ENCODE peak calls at places on chromosomes 3 and 15, in eight cellular contexts. R, U, L, P, E, I, B and G are unnamed samples.

GRCh38 chr15:58459562-58459961 is 27.8 kb downstream of the LIPC start:
- DNase-seq in R (no peak), U (no peak), L (no peak), P (peak; percentile 69), E (peak; percentile 41), I (no peak), B (no peak), G (no peak)

GRCh38 chr3:13079051-13079450 is 5.8 kb upstream of the IQSEC1 start:
- DNase-seq in R (no peak), U (no peak), L (no peak), P (peak; percentile 46), E (no peak), I (no peak), B (no peak), G (no peak)

GRCh38 chr15:69213786-69214185 is 53.4 kb downstream of the GLCE start:
- DNase-seq in R (no peak), U (no peak), L (no peak), P (no peak), E (no peak), I (no peak), B (no peak), G (no peak)

GRCh38 chr3:155637567-155637966 is 107.3 kb downstream of the PLCH1 start:
- DNase-seq in R (no peak), U (no peak), L (no peak), P (no peak), E (no peak), I (no peak), B (no peak), G (no peak)

GRCh38 chr15:68578960-68579935 is at the start of gene CORO2B:
- DNase-seq in R (peak; percentile 34), U (peak; percentile 63), L (no peak), P (peak; percentile 76), E (peak; percentile 25), I (no peak), B (peak; percentile 44), G (peak; percentile 80)

GRCh38 chr3:173826901-173827609 is 429.5 kb downstream of the NLGN1 start:
- DNase-seq in R (peak; percentile 64), U (peak; percentile 6), L (no peak), P (no peak), E (no peak), I (no peak), B (no peak), G (no peak)

GRCh38 chr3:127226451-127226850 is 33.5 kb downstream of the PRR23E start:
- DNase-seq in R (peak; percentile 7), U (no peak), L (no peak), P (no peak), E (peak; percentile 43), I (no peak), B (no peak), G (no peak)

GRCh38 chr3:24123596-24123995 is 178.5 kb downstream of the NR1D2 start:
- DNase-seq in R (peak; percentile 30), U (peak; percentile 29), L (no peak), P (no peak), E (no peak), I (no peak), B (no peak), G (no peak)

GRCh38 chr15:85047271-85047948 is 65.8 kb downstream of the PDE8A start:
- DNase-seq in R (peak; percentile 83), U (peak; percentile 73), L (no peak), P (no peak), E (peak; percentile 79), I (peak; percentile 37), B (peak; percentile 34), G (no peak)

GRCh38 chr15:64583519-64583918 is 123.1 kb downstream of the ZNF609 start:
- DNase-seq in R (no peak), U (no peak), L (no peak), P (no peak), E (no peak), I (no peak), B (no peak), G (no peak)

GRCh38 chr3:64650096-64650622 is 37.6 kb downstream of the ADAMTS9 start:
- DNase-seq in R (no peak), U (no peak), L (no peak), P (no peak), E (no peak), I (no peak), B (no peak), G (no peak)

GRCh38 chr3:185824467-185825378 is at the start of gene IGF2BP2:
- DNase-seq in R (peak; percentile 80), U (peak; percentile 81), L (peak; percentile 87), P (peak; percentile 72), E (peak; percentile 86), I (peak; percentile 80), B (peak; percentile 7), G (peak; percentile 89)

GRCh38 chr15:92011611-92012367 is 158.3 kb downstream of the SLCO3A1 start:
- DNase-seq in R (no peak), U (peak; percentile 44), L (no peak), P (no peak), E (no peak), I (no peak), B (no peak), G (no peak)

GRCh38 chr3:39329493-39329892 is at the start of gene CCR8:
- DNase-seq in R (no peak), U (no peak), L (no peak), P (no peak), E (no peak), I (peak; percentile 39), B (no peak), G (no peak)

GRCh38 chr3:43041517-43041916 is 62.4 kb downstream of the GASK1A start:
- DNase-seq in R (no peak), U (no peak), L (no peak), P (no peak), E (no peak), I (no peak), B (no peak), G (no peak)

GRCh38 chr3:192802957-192803899 is 75.9 kb upstream of the FGF12 start:
- DNase-seq in R (no peak), U (peak; percentile 42), L (peak; percentile 29), P (no peak), E (peak; percentile 49), I (peak; percentile 49), B (no peak), G (no peak)

GRCh38 chr15:79994651-79995050 is 23.7 kb upstream of the BCL2A1 start:
- DNase-seq in R (peak; percentile 18), U (peak; percentile 11), L (no peak), P (no peak), E (no peak), I (no peak), B (no peak), G (no peak)

GRCh38 chr15:58676766-58677165 is 72.7 kb downstream of the ADAM10 start:
- DNase-seq in R (no peak), U (no peak), L (no peak), P (no peak), E (no peak), I (no peak), B (no peak), G (no peak)

GRCh38 chr3:38038447-38038911 is 529 bp upstream of the DLEC1 start:
- DNase-seq in R (no peak), U (no peak), L (no peak), P (no peak), E (no peak), I (no peak), B (no peak), G (no peak)

GRCh38 chr15:60020736-60021135 is 16.6 kb downstream of the FOXB1 start:
- DNase-seq in R (no peak), U (no peak), L (no peak), P (no peak), E (no peak), I (no peak), B (no peak), G (no peak)

GRCh38 chr15:74418575-74419338 is 15.0 kb downstream of the SEMA7A start:
- DNase-seq in R (no peak), U (no peak), L (no peak), P (no peak), E (no peak), I (no peak), B (no peak), G (no peak)

GRCh38 chr3:111472556-111472955 is 69.4 kb upstream of the CD96 start:
- DNase-seq in R (no peak), U (no peak), L (no peak), P (no peak), E (no peak), I (no peak), B (no peak), G (no peak)

GRCh38 chr15:57306944-57307411 is 69.3 kb upstream of the CGNL1 start:
- DNase-seq in R (no peak), U (no peak), L (no peak), P (no peak), E (no peak), I (no peak), B (no peak), G (no peak)

GRCh38 chr15:84872009-84872900 is 12.2 kb upstream of the SLC28A1 start:
- DNase-seq in R (no peak), U (no peak), L (no peak), P (peak; percentile 74), E (no peak), I (no peak), B (no peak), G (no peak)

GRCh38 chr15:51864408-51865056 is 35.1 kb downstream of the TMOD3 start:
- DNase-seq in R (peak; percentile 40), U (no peak), L (no peak), P (no peak), E (no peak), I (no peak), B (no peak), G (no peak)

GRCh38 chr15:74716647-74717046 is 8.7 kb downstream of the CYP1A1 start:
- DNase-seq in R (no peak), U (no peak), L (no peak), P (no peak), E (no peak), I (no peak), B (no peak), G (no peak)

GRCh38 chr3:35778201-35778600 is 138.9 kb downstream of the ARPP21 start:
- DNase-seq in R (no peak), U (no peak), L (no peak), P (no peak), E (no peak), I (no peak), B (no peak), G (no peak)

GRCh38 chr3:4138784-4139431 is 164.3 kb upstream of the SETMAR start:
- DNase-seq in R (no peak), U (no peak), L (no peak), P (no peak), E (no peak), I (no peak), B (no peak), G (no peak)

GRCh38 chr15:82570721-82571519 is 30.7 kb upstream of the RPS17 start:
- DNase-seq in R (peak; percentile 43), U (no peak), L (no peak), P (no peak), E (no peak), I (no peak), B (no peak), G (no peak)

GRCh38 chr3:153621988-153622387 is 460.0 kb downstream of the RAP2B start:
- DNase-seq in R (no peak), U (no peak), L (no peak), P (no peak), E (peak; percentile 23), I (peak; percentile 62), B (no peak), G (no peak)

GRCh38 chr3:129723558-129724324 is 117.3 kb upstream of the PLXND1 start:
- DNase-seq in R (peak; percentile 64), U (no peak), L (no peak), P (no peak), E (no peak), I (no peak), B (no peak), G (no peak)

GRCh38 chr3:59374812-59375211 is 325.0 kb upstream of the CFAP20DC start:
- DNase-seq in R (no peak), U (no peak), L (peak; percentile 5), P (no peak), E (no peak), I (peak; percentile 93), B (no peak), G (no peak)

GRCh38 chr15:38088971-38089370 is 154.5 kb downstream of the TMCO5A start:
- DNase-seq in R (no peak), U (no peak), L (no peak), P (no peak), E (no peak), I (no peak), B (no peak), G (no peak)

GRCh38 chr15:29692527-29692926 is 129.7 kb downstream of the TJP1 start:
- DNase-seq in R (no peak), U (no peak), L (no peak), P (no peak), E (no peak), I (no peak), B (no peak), G (no peak)